ENCODE peak calls at places on chromosome 6, in seven cellular contexts. N is Peyer's patch, C is A549, G is transverse colon, K is right lobe of liver, F is gastrocnemius medialis, U is adrenal gland. T is an unnamed sample. For H3K9me3, the result is how much of the 10 kb centered on the place peaks cover.

GRCh38 chr6:154206984-154207383 is 149.6 kb downstream of the IPCEF1 start:
- DNase-seq in C (no peak), U (no peak), N (no peak), K (no peak), G (no peak), F (no peak), T (no peak)

GRCh38 chr6:16803294-16804006 is 42.2 kb upstream of the ATXN1 start:
- DNase-seq in F (no peak), N (no peak), C (no peak), U (peak), G (peak), K (no peak), T (peak)

GRCh38 chr6:165668951-165669350 is 5.9 kb upstream of the PDE10A start:
- DNase-seq in C (no peak), U (peak), G (no peak), K (no peak), N (no peak), F (no peak), T (no peak)

GRCh38 chr6:167441653-167442644 is 117.1 kb downstream of the TTLL2 start:
- DNase-seq in C (no peak), K (no peak), U (no peak), G (no peak), N (no peak), F (no peak), T (no peak)

GRCh38 chr6:11430036-11430435 is 107.5 kb upstream of the TMEM170B start:
- DNase-seq in C (no peak), N (no peak), F (no peak), G (no peak), K (no peak), U (no peak), T (no peak)

GRCh38 chr6:109381007-109381746 is 1.1 kb downstream of the CD164 start:
- DNase-seq in C (no peak), G (no peak), N (no peak), K (no peak), F (no peak), U (no peak), T (peak)

GRCh38 chr6:53236241-53236640 is 87.6 kb upstream of the GCM1 start:
- DNase-seq in F (no peak), N (no peak), G (no peak), U (no peak), C (no peak), K (no peak), T (no peak)

GRCh38 chr6:79413562-79414002 is 123.6 kb downstream of the LCA5 start:
- DNase-seq in U (no peak), C (no peak), F (no peak), G (no peak), K (no peak), N (no peak), T (no peak)

GRCh38 chr6:109455502-109456282 is at the start of gene MICAL1:
- DNase-seq in F (peak), C (peak), G (peak), U (peak), N (peak), K (peak), T (peak)

GRCh38 chr6:19035454-19035853 is 648.3 kb downstream of the RNF144B start:
- DNase-seq in U (no peak), C (no peak), N (no peak), G (no peak), F (no peak), K (no peak), T (no peak)

GRCh38 chr6:135438907-135439535 is 58.5 kb downstream of the AHI1 start:
- DNase-seq in K (no peak), U (no peak), N (no peak), F (no peak), C (no peak), G (no peak), T (peak)

GRCh38 chr6:29524044-29524443 is 35.5 kb downstream of the UBD start:
- DNase-seq in N (no peak), F (no peak), C (no peak), U (no peak), G (no peak), K (no peak), T (no peak)

GRCh38 chr6:13159295-13159694 is 169.0 kb downstream of the TBC1D7 start:
- DNase-seq in N (no peak), F (no peak), C (no peak), G (no peak), U (peak), K (no peak), T (no peak)

GRCh38 chr6:61809004-61809595 is 476.9 kb downstream of the KHDRBS2 start:
- DNase-seq in U (no peak), C (peak), G (no peak), N (no peak), K (no peak), F (no peak), T (no peak)

GRCh38 chr6:40473026-40473425 is 114.1 kb downstream of the LRFN2 start:
- DNase-seq in U (no peak), C (no peak), F (no peak), K (no peak), G (no peak), N (no peak), T (no peak)

GRCh38 chr6:154318711-154319110 is 37.9 kb downstream of the IPCEF1 start:
- DNase-seq in G (no peak), F (no peak), U (no peak), K (no peak), C (no peak), N (no peak), T (no peak)

GRCh38 chr6:81166770-81167169 is 585.7 kb downstream of the TENT5A start:
- DNase-seq in C (no peak), K (no peak), N (no peak), U (no peak), G (no peak), F (no peak), T (no peak)

GRCh38 chr6:15523679-15524630 is 138.9 kb downstream of the DTNBP1 start:
- DNase-seq in F (no peak), C (no peak), G (no peak), U (peak), K (no peak), N (no peak), T (no peak)

DNA sequence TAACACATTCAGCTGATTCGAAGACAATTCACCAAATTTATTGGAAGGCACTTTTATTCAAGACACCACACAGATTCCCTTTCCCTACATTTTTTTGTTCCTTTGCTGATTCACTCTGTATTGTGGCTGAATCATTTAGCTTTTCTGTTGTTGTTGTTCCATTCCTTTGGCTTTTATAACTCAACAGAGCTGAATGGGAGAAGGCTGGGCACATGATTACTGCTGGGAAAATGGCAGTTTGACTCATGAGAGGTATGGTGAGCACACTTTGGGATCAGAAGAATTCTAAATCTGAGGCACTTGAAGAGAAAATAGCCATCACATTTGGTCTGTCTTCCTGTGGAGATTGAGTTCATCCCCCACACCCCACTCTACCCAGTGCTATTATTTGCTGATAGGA is 15.7 kb upstream of the SAYSD1 start:
- DNase-seq in K (no peak), G (no peak), N (no peak), U (no peak), F (no peak), C (no peak), T (no peak)
- TF ChIP-seq POLR2A in K (no peak), G (no peak), N (no peak), U (no peak), F (no peak), C (no peak), T (no peak)

DNA sequence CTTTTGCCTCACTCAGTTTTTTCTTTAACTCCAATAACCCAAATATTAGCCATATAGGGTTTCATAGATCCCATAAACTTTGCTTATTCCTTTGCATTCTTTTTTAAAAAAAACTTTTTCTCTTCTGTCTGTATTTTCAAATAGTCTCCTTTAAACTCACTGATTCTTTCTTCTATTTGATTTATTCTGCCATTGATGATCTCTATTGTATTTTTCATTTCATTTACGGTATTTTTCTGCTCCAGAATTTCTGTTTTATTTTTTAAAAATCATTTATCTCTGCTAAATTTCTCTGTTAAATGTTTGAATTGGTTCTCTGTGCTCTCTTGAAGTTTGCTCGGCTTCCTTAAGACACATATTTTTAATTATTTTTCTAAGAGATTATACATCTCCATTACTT is 573.3 kb upstream of the MAN1A1 start:
- DNase-seq in U (no peak), F (no peak), C (no peak), K (no peak), G (no peak), N (no peak), T (no peak)
- H3K9me3 ChIP-seq in U (under half), F (under half), C (under half), K (under half), G (under half), N (under half), T (under half)

DNA sequence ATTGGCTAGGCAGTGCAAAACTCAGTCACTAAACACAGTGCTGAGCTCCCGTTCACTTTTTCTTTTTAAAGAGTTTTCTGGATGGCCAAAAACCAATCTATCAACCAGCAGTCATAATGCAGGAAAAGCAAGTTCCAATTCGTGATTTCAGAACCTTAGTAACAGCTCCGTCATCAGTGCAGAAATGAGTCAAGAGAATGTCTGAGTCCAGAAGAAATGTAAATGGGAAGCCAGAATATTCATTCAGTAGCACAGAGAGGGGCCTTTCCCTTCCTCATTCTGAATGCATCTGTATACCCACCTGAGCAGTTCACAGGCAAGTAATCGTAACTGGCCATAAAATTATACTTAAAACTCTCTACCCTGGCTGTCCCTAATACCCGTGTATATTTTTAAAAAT is 20.4 kb downstream of the HUS1B start:
- DNase-seq in N (no peak), G (no peak), K (no peak), F (no peak), C (no peak), U (no peak), T (no peak)
- TF ChIP-seq POLR2A in N (no peak), G (no peak), K (no peak), F (no peak), C (no peak), U (no peak), T (no peak)

GRCh38 chr6:111280445-111280844 is 193.1 kb downstream of the SLC16A10 start:
- DNase-seq in G (no peak), K (no peak), U (no peak), C (no peak), N (no peak), F (no peak), T (no peak)
- H3K9me3 ChIP-seq in G (under half), K (under half), U (under half), C (under half), N (under half), F (under half), T (under half)

GRCh38 chr6:31776563-31776960 is 566 bp downstream of the VWA7 start:
- DNase-seq in G (no peak), F (no peak), K (no peak), N (no peak), U (no peak), C (no peak), T (no peak)

GRCh38 chr6:31775633-31776263 is 1.4 kb downstream of the VWA7 start:
- DNase-seq in K (no peak), U (no peak), G (no peak), N (no peak), C (no peak), F (no peak), T (no peak)

GRCh38 chr6:31777667-31778050 is 531 bp upstream of the VWA7 start:
- DNase-seq in N (no peak), F (no peak), K (no peak), G (no peak), U (no peak), C (no peak), T (no peak)

GRCh38 chr6:31778193-31778592 is 1.1 kb upstream of the VWA7 start:
- DNase-seq in U (no peak), F (no peak), G (no peak), K (no peak), C (no peak), N (no peak), T (no peak)

GRCh38 chr6:31776961-31777666 is at the start of gene VWA7:
- DNase-seq in N (peak), K (peak), G (peak), C (peak), U (peak), F (peak), T (peak)
- TF ChIP-seq POLR2A in N (peak), K (peak), G (peak), C (no peak), U (no peak), F (peak), T (no peak)

GRCh38 chr6:7881765-7882500 is 28.7 kb downstream of the TXNDC5 start:
- DNase-seq in U (no peak), N (no peak), K (no peak), G (no peak), C (no peak), F (no peak), T (peak)
- H3K9me3 ChIP-seq in U (under half), N (under half), K (under half), G (under half), C (under half), F (under half), T (under half)

GRCh38 chr6:33410050-33410710 is 634 bp upstream of the PHF1 start:
- DNase-seq in F (peak), N (peak), U (peak), K (peak), G (peak), C (peak), T (peak)

GRCh38 chr6:33411632-33412005 is 805 bp downstream of the PHF1 start:
- DNase-seq in F (no peak), K (no peak), N (no peak), C (no peak), U (no peak), G (no peak), T (no peak)

GRCh38 chr6:33413200-33413599 is 2.4 kb downstream of the PHF1 start:
- DNase-seq in G (no peak), C (no peak), K (no peak), U (no peak), N (no peak), F (no peak), T (no peak)

GRCh38 chr6:33412140-33413009 is 1.6 kb downstream of the PHF1 start:
- DNase-seq in U (no peak), N (no peak), K (no peak), C (no peak), F (no peak), G (no peak), T (no peak)

GRCh38 chr6:33410711-33411631 is at the start of gene PHF1:
- DNase-seq in K (peak), F (no peak), C (peak), N (no peak), G (peak), U (no peak), T (peak)
- TF ChIP-seq POLR2A in K (peak), F (peak), C (no peak), N (no peak), G (peak), U (peak), T (no peak)

T was measured in endothelial cell of umbilical vein.